ENCODE peak calls at places on chromosome 16, in nine cellular contexts. F is Caco-2; U is IMR-90; I is transverse colon; S is ascending aorta; R is K562; D is lower lobe of right lung; Q is prostate gland; V is CD4-positive, CD25-positive, alpha-beta regulatory T cell. J is an unnamed sample.

GRCh38 chr16:397135-397661 is at the start of gene NME4:
- DNase-seq in D (no peak), I (peak; percentile 40), V (no peak), U (no peak), S (no peak), Q (no peak), R (peak; percentile 81), F (peak; percentile 49), J (no peak)

GRCh38 chr16:7716924-7717323 is 384.3 kb downstream of the RBFOX1 start:
- DNase-seq in F (no peak), R (no peak), D (no peak), Q (no peak), S (no peak), I (no peak), U (no peak), V (no peak), J (no peak)

GRCh38 chr16:85504242-85504641 is 108.9 kb upstream of the GSE1 start:
- DNase-seq in V (no peak), F (no peak), Q (no peak), U (no peak), I (no peak), R (no peak), D (no peak), S (no peak), J (no peak)

GRCh38 chr16:1953734-1954133 is 755 bp downstream of the RPL3L start:
- DNase-seq in F (no peak), S (no peak), I (no peak), D (peak; percentile 43), V (no peak), R (no peak), U (no peak), Q (no peak), J (no peak)

GRCh38 chr16:89170346-89171215 is 967 bp upstream of the CDH15 start:
- DNase-seq in R (peak; percentile 47), Q (no peak), F (peak; percentile 83), S (no peak), V (no peak), I (peak; percentile 73), U (no peak), D (peak; percentile 77), J (no peak)

GRCh38 chr16:27486344-27486743 is 63.4 kb downstream of the GTF3C1 start:
- DNase-seq in V (no peak), I (no peak), D (no peak), S (no peak), U (no peak), F (no peak), Q (no peak), R (no peak), J (no peak)

GRCh38 chr16:83501481-83501880 is 306.3 kb upstream of the HSBP1 start:
- DNase-seq in U (no peak), F (no peak), S (no peak), Q (no peak), I (no peak), D (no peak), V (no peak), R (no peak), J (no peak)

GRCh38 chr16:82368041-82368440 is 198.0 kb upstream of the MPHOSPH6 start:
- DNase-seq in I (no peak), Q (peak; percentile 26), S (no peak), D (no peak), R (peak; percentile 20), V (no peak), U (peak; percentile 32), F (peak; percentile 62), J (no peak)

GRCh38 chr16:1863681-1864460 is 8.1 kb downstream of the MEIOB start:
- DNase-seq in D (no peak), V (no peak), Q (no peak), F (no peak), I (no peak), U (peak; percentile 44), R (no peak), S (no peak), J (no peak)

GRCh38 chr16:85366031-85366763 is 246.9 kb upstream of the GSE1 start:
- DNase-seq in V (no peak), R (no peak), S (no peak), D (no peak), Q (no peak), U (no peak), I (no peak), F (no peak), J (no peak)

GRCh38 chr16:50808929-50809538 is 67.1 kb downstream of the CYLD start:
- DNase-seq in D (no peak), R (no peak), I (no peak), U (no peak), S (no peak), Q (no peak), V (no peak), F (no peak), J (no peak)

GRCh38 chr16:15690296-15690695 is 40.3 kb downstream of the NDE1 start:
- DNase-seq in U (peak; percentile 61), Q (no peak), D (no peak), S (no peak), R (no peak), I (no peak), F (no peak), V (no peak), J (no peak)

GRCh38 chr16:3388325-3388724 is 12.5 kb downstream of the ZSCAN32 start:
- DNase-seq in I (no peak), V (no peak), F (no peak), Q (no peak), S (no peak), D (no peak), U (no peak), R (peak; percentile 43), J (no peak)
- H3K9me3 ChIP-seq in I (peaks cover 72% of the 10 kb centered on the region), V (peaks cover 83% of the 10 kb centered on the region), F (peaks cover 13% of the 10 kb centered on the region), Q (no peaks in the 10 kb centered on the region), S (peaks cover 87% of the 10 kb centered on the region), D (peaks cover 81% of the 10 kb centered on the region), U (peaks cover 63% of the 10 kb centered on the region), R (peaks cover 29% of the 10 kb centered on the region), J (peaks cover 43% of the 10 kb centered on the region)

GRCh38 chr16:31262084-31262483 is 2.3 kb downstream of the ITGAM start:
- DNase-seq in U (no peak), R (no peak), D (no peak), I (no peak), S (no peak), F (no peak), V (no peak), Q (no peak), J (no peak)
- H3K9me3 ChIP-seq in U (no peaks in the 10 kb centered on the region), R (no peaks in the 10 kb centered on the region), D (no peaks in the 10 kb centered on the region), I (no peaks in the 10 kb centered on the region), S (no peaks in the 10 kb centered on the region), F (no peaks in the 10 kb centered on the region), V (no peaks in the 10 kb centered on the region), Q (no peaks in the 10 kb centered on the region), J (no peaks in the 10 kb centered on the region)

DNA sequence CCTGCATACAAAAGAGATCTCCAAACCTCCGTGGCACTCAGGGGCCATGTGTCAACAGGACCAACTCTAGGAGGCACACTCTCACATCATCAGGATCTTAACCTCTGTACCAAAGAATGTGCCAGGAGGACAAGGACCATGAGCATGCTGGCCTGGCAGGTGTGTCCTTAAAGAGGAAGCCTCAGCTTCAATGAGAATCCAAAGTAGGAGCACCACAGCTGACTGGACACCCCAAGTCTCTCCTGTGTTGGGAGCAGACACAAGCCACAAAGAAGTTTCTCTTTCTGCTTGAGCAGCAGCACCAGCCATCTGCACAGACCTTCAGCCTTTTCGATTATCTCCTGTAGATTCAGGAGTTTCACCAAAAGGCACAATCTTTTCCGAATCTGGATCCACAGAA is 1734.5 kb downstream of the TP53TG3F start:
- DNase-seq in V (no peak), D (no peak), S (no peak), I (no peak), F (no peak), R (no peak), U (no peak), Q (no peak), J (no peak)
- H3K9me3 ChIP-seq in V (peaks cover 40% of the 10 kb centered on the region), D (no peaks in the 10 kb centered on the region), S (no peaks in the 10 kb centered on the region), I (no peaks in the 10 kb centered on the region), F (no peaks in the 10 kb centered on the region), R (no peaks in the 10 kb centered on the region), U (peaks cover 20% of the 10 kb centered on the region), Q (no peaks in the 10 kb centered on the region), J (peaks cover 3% of the 10 kb centered on the region)

GRCh38 chr16:35463358-35463757 is 2003.9 kb downstream of the TP53TG3F start:
- DNase-seq in Q (no peak), U (no peak), V (no peak), F (no peak), R (no peak), D (no peak), S (no peak), I (no peak), J (no peak)
- H3K9me3 ChIP-seq in Q (no peaks in the 10 kb centered on the region), U (peaks cover 7% of the 10 kb centered on the region), V (peaks cover 17% of the 10 kb centered on the region), F (no peaks in the 10 kb centered on the region), R (no peaks in the 10 kb centered on the region), D (no peaks in the 10 kb centered on the region), S (no peaks in the 10 kb centered on the region), I (peaks cover 6% of the 10 kb centered on the region), J (peaks cover 4% of the 10 kb centered on the region)